ENCODE peak calls at places on chromosome 20, in eight cellular contexts. H is pancreas, Z is AG10803, D is H9, W is A549, L is tibial artery, I is neural crest cell, U is IMR-90. Y is an unnamed sample.
A peak's percentile ranks its signal among the peaks of the same experiment; 100 is the strongest.

GRCh38 chr20:17875106-17875980 is 93.3 kb downstream of the SNX5 start:
- DNase-seq in D (no peak), L (peak; percentile 76), H (peak; percentile 97), Z (peak; percentile 82), I (no peak), U (peak; percentile 55), W (peak; percentile 69), Y (no peak)

GRCh38 chr20:53609501-53610445 is 16.1 kb upstream of the ZNF217 start:
- DNase-seq in D (no peak), H (no peak), U (peak; percentile 63), W (peak; percentile 88), I (no peak), Z (peak; percentile 45), L (peak; percentile 48), Y (no peak)

GRCh38 chr20:62307226-62308101 is 4.7 kb downstream of the ADRM1 start:
- DNase-seq in I (no peak), D (no peak), L (no peak), H (no peak), U (no peak), Z (no peak), W (peak; percentile 52), Y (no peak)

GRCh38 chr20:57974863-57975262 is 253.6 kb downstream of the ANKRD60 start:
- DNase-seq in I (no peak), Z (no peak), H (no peak), U (no peak), W (no peak), D (no peak), L (no peak), Y (no peak)

GRCh38 chr20:35823147-35823546 is 51.3 kb downstream of the PHF20 start:
- DNase-seq in D (no peak), U (no peak), L (no peak), W (no peak), I (no peak), H (no peak), Z (no peak), Y (no peak)

GRCh38 chr20:25196701-25197120 is 1.2 kb downstream of the ENTPD6 start:
- DNase-seq in L (no peak), Z (no peak), W (no peak), H (peak; percentile 44), I (no peak), U (no peak), D (no peak), Y (peak; percentile 13)

GRCh38 chr20:44211177-44212039 is 837 bp upstream of the OSER1 start:
- DNase-seq in D (no peak), L (peak; percentile 34), U (peak; percentile 48), W (no peak), Z (peak; percentile 74), H (peak; percentile 55), I (no peak), Y (peak; percentile 23)

GRCh38 chr20:17533396-17533795 is 2.2 kb upstream of the BFSP1 start:
- DNase-seq in U (peak; percentile 60), W (peak; percentile 85), I (peak; percentile 6), L (no peak), D (peak; percentile 70), Z (peak; percentile 66), H (no peak), Y (no peak)

GRCh38 chr20:24617080-24617432 is 147.6 kb downstream of the SYNDIG1 start:
- DNase-seq in U (no peak), D (no peak), Z (no peak), I (no peak), H (no peak), W (no peak), L (no peak), Y (no peak)

GRCh38 chr20:50708845-50709555 is 17.7 kb upstream of the RIPOR3 start:
- DNase-seq in Z (peak; percentile 56), D (no peak), L (no peak), U (no peak), H (peak; percentile 56), I (no peak), W (no peak), Y (no peak)

GRCh38 chr20:36407196-36407733 is 101.1 kb downstream of the DLGAP4 start:
- DNase-seq in H (no peak), D (no peak), W (no peak), I (no peak), Z (peak; percentile 21), L (no peak), U (peak; percentile 24), Y (no peak)

GRCh38 chr20:39700527-39700926 is 738.4 kb downstream of the DHX35 start:
- DNase-seq in W (no peak), U (no peak), H (no peak), I (no peak), Z (no peak), D (no peak), L (no peak), Y (no peak)

GRCh38 chr20:59393142-59393541 is 92.7 kb downstream of the EDN3 start:
- DNase-seq in U (no peak), H (no peak), Z (no peak), D (no peak), W (no peak), L (no peak), I (no peak), Y (no peak)

GRCh38 chr20:59388402-59388801 is 88.0 kb downstream of the EDN3 start:
- DNase-seq in U (no peak), I (no peak), H (no peak), W (no peak), D (no peak), Z (no peak), L (no peak), Y (no peak)

GRCh38 chr20:59392741-59393140 is 92.3 kb downstream of the EDN3 start:
- DNase-seq in D (no peak), Z (no peak), U (no peak), H (no peak), W (no peak), I (no peak), L (no peak), Y (no peak)

GRCh38 chr20:59390437-59390836 is 90.0 kb downstream of the EDN3 start:
- DNase-seq in H (no peak), D (no peak), L (no peak), W (no peak), Z (no peak), U (no peak), I (no peak), Y (no peak)

DNA sequence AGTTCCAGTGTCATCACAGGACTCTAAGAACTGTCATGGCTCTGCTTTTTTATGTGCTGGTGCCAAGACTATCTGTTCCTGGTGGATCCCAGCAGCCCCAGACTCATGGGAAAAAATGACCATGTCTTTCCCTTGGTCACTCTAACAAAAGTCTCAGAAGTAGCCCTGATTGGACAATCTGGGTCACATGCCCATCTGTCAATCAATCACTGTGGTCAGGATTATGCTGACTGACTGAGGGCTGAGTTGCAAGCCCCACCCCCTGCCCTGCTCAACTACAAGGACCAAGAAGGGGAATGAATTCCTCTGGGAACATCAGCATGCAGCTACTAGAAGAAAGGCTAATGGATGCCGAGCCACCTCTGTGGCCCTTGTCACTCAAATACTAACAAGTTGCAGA is 91.6 kb downstream of the EDN3 start:
- DNase-seq in Z (no peak), H (no peak), U (no peak), W (no peak), L (no peak), D (no peak), I (no peak), Y (no peak)
- TF ChIP-seq CTCF in Z (no peak), H (no peak), U (no peak), W (no peak), L (no peak), D (no peak), I (no peak), Y (no peak)

DNA sequence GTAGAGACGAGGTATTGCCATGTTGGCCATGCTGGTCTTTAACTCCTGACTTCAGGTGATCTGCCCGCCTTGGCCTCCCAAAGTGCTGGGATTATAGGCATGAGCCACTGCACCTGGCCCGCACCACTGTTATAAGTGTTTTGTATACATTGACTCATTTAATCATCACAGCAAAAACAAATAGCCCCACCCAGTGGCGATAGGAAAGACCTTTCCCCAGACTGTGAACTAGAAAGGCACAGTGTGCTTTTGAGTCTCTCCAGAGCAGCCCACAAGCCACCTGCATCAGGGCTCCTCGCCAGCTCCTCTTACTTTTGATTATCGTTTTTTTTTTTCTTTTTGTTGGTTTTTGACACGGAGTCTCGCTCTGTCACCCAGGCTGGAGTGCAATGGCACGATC is 27.9 kb upstream of the ZFP64 start:
- DNase-seq in L (no peak), Z (no peak), W (peak; percentile 22), I (no peak), H (no peak), U (peak; percentile 2), D (peak; percentile 36), Y (no peak)
- TF ChIP-seq CTCF in L (no peak), Z (no peak), W (no peak), I (no peak), H (no peak), U (no peak), D (peak; percentile 62), Y (no peak)

GRCh38 chr20:10171864-10172751 is 46.5 kb upstream of the SNAP25 start:
- DNase-seq in Z (peak; percentile 5), L (peak; percentile 40), D (peak; percentile 78), H (peak; percentile 51), W (peak; percentile 84), I (peak; percentile 7), U (peak; percentile 25), Y (no peak)
- TF ChIP-seq CTCF in Z (no peak), L (no peak), D (no peak), H (no peak), W (peak; percentile 20), I (peak; percentile 19), U (no peak), Y (no peak)

GRCh38 chr20:38472513-38473352 is at the start of gene RALGAPB:
- DNase-seq in W (peak; percentile 99), I (peak; percentile 97), Z (peak; percentile 95), U (peak; percentile 96), D (peak; percentile 99), L (peak; percentile 99), H (peak; percentile 99), Y (peak; percentile 97)

GRCh38 chr20:38471245-38471644 is 1.4 kb upstream of the RALGAPB start:
- DNase-seq in L (no peak), W (no peak), Z (no peak), H (no peak), D (no peak), U (no peak), I (no peak), Y (no peak)

GRCh38 chr20:38477747-38478146 is 5.1 kb downstream of the RALGAPB start:
- DNase-seq in D (no peak), L (no peak), U (no peak), H (no peak), Z (no peak), W (no peak), I (no peak), Y (no peak)

GRCh38 chr20:38473353-38473795 is 731 bp downstream of the RALGAPB start:
- DNase-seq in W (peak; percentile 25), L (no peak), I (no peak), U (no peak), Z (peak; percentile 21), H (no peak), D (no peak), Y (no peak)

GRCh38 chr20:38471987-38472512 is 593 bp upstream of the RALGAPB start:
- DNase-seq in U (no peak), Z (no peak), L (no peak), I (no peak), D (no peak), H (no peak), W (no peak), Y (no peak)
- TF ChIP-seq CTCF in U (no peak), Z (no peak), L (no peak), I (no peak), D (no peak), H (no peak), W (no peak), Y (no peak)

GRCh38 chr20:8870652-8871051 is 198.2 kb upstream of the PLCB4 start:
- DNase-seq in H (no peak), D (no peak), I (no peak), Z (no peak), W (no peak), U (no peak), L (no peak), Y (no peak)
- TF ChIP-seq CTCF in H (no peak), D (no peak), I (no peak), Z (no peak), W (no peak), U (no peak), L (no peak), Y (no peak)